ENCODE peak calls at places on chromosomes 7 and 10, in seven cellular contexts. D is NCI-H1930, G is cardiac fibroblast, J is Right ventricle myocardium inferior, Q is AG09309, B is upper lobe of right lung, L is endothelial cell. H is an unnamed sample.

GRCh38 chr7:36910401-36910800 is 186.1 kb upstream of the AOAH start:
- DNase-seq in D (no peak), G (no peak), J (no peak), Q (no peak), B (no peak), L (no peak), H (no peak)

GRCh38 chr7:1716263-1717094 is 46.4 kb downstream of the ELFN1 start:
- DNase-seq in D (no peak), G (peak; percentile 20), J (no peak), Q (no peak), B (no peak), L (no peak), H (no peak)

GRCh38 chr7:41052736-41053135 is 650.2 kb downstream of the INHBA start:
- DNase-seq in D (no peak), G (no peak), J (no peak), Q (no peak), B (no peak), L (no peak), H (no peak)

GRCh38 chr10:93921338-93921737 is 27.6 kb downstream of the SLC35G1 start:
- DNase-seq in D (no peak), G (peak; percentile 4), J (no peak), Q (no peak), B (no peak), L (peak; percentile 27), H (no peak)

GRCh38 chr10:127462643-127463295 is 86.3 kb upstream of the NPS start:
- DNase-seq in D (no peak), G (no peak), J (no peak), Q (no peak), B (no peak), L (no peak), H (no peak)

GRCh38 chr10:114767589-114768393 is 53.8 kb upstream of the FHIP2A start:
- DNase-seq in D (peak; percentile 9), G (no peak), J (peak; percentile 74), Q (no peak), B (peak; percentile 83), L (peak; percentile 11), H (no peak)

GRCh38 chr10:132162590-132163277 is 24.0 kb upstream of the DPYSL4 start:
- DNase-seq in D (no peak), G (no peak), J (no peak), Q (no peak), B (no peak), L (no peak), H (no peak)

GRCh38 chr7:14403587-14403986 is 414.1 kb upstream of the ETV1 start:
- DNase-seq in D (no peak), G (no peak), J (no peak), Q (no peak), B (no peak), L (no peak), H (peak; percentile 32)